ENCODE peak calls at places on chromosomes 2 and 18, in five cellular contexts. One of them, this sample, is unnamed.
A peak's percentile ranks its signal among the peaks of the same experiment; 100 is the strongest.

GRCh38 chr2:113178891-113179290 is 5.1 kb downstream of the PSD4 start:
- DNase-seq in K562: no peak
- DNase-seq in IMR-90: no peak
- DNase-seq in spleen: peak; percentile 47
- DNase-seq in ovary: no peak
- DNase-seq in this sample: no peak

GRCh38 chr2:173064231-173064805 is 11.3 kb upstream of the MAP3K20 start:
- DNase-seq in K562: no peak
- DNase-seq in IMR-90: peak; percentile 66
- DNase-seq in spleen: no peak
- DNase-seq in ovary: no peak
- DNase-seq in this sample: no peak

GRCh38 chr2:8142456-8142855 is 539.4 kb upstream of the ID2 start:
- DNase-seq in K562: no peak
- DNase-seq in IMR-90: no peak
- DNase-seq in spleen: no peak
- DNase-seq in ovary: no peak
- DNase-seq in this sample: no peak

GRCh38 chr18:7038330-7038846 is 79.2 kb downstream of the LAMA1 start:
- DNase-seq in K562: peak; percentile 60
- DNase-seq in IMR-90: peak; percentile 99
- DNase-seq in spleen: no peak
- DNase-seq in ovary: peak; percentile 91
- DNase-seq in this sample: peak; percentile 91

GRCh38 chr2:1606421-1607235 is 137.7 kb downstream of the PXDN start:
- DNase-seq in K562: no peak
- DNase-seq in IMR-90: peak; percentile 68
- DNase-seq in spleen: no peak
- DNase-seq in ovary: no peak
- DNase-seq in this sample: no peak

GRCh38 chr18:69617888-69618287 is 217.2 kb downstream of the DOK6 start:
- DNase-seq in K562: no peak
- DNase-seq in IMR-90: peak; percentile 80
- DNase-seq in spleen: no peak
- DNase-seq in ovary: no peak
- DNase-seq in this sample: peak; percentile 24

GRCh38 chr18:50816767-50817166 is 3.0 kb downstream of the MRO start:
- DNase-seq in K562: no peak
- DNase-seq in IMR-90: no peak
- DNase-seq in spleen: no peak
- DNase-seq in ovary: no peak
- DNase-seq in this sample: peak; percentile 87

GRCh38 chr2:239329284-239329971 is 71.4 kb downstream of the HDAC4 start:
- DNase-seq in K562: no peak
- DNase-seq in IMR-90: peak; percentile 41
- DNase-seq in spleen: no peak
- DNase-seq in ovary: peak; percentile 60
- DNase-seq in this sample: peak; percentile 50

GRCh38 chr2:25419678-25420242 is 78.0 kb upstream of the DNMT3A start:
- DNase-seq in K562: no peak
- DNase-seq in IMR-90: no peak
- DNase-seq in spleen: no peak
- DNase-seq in ovary: no peak
- DNase-seq in this sample: no peak

GRCh38 chr2:102932521-102932920 is 170.7 kb downstream of the TMEM182 start:
- DNase-seq in K562: no peak
- DNase-seq in IMR-90: no peak
- DNase-seq in spleen: no peak
- DNase-seq in ovary: no peak
- DNase-seq in this sample: peak; percentile 60

GRCh38 chr2:73972846-73973245 is 11.9 kb upstream of the TET3 start:
- DNase-seq in K562: no peak
- DNase-seq in IMR-90: no peak
- DNase-seq in spleen: no peak
- DNase-seq in ovary: no peak
- DNase-seq in this sample: no peak

GRCh38 chr2:20576598-20577115 is 74.2 kb downstream of the HS1BP3 start:
- DNase-seq in K562: no peak
- DNase-seq in IMR-90: no peak
- DNase-seq in spleen: no peak
- DNase-seq in ovary: no peak
- DNase-seq in this sample: no peak

GRCh38 chr18:43876286-43877082 is 599.2 kb upstream of the SYT4 start:
- DNase-seq in K562: no peak
- DNase-seq in IMR-90: no peak
- DNase-seq in spleen: no peak
- DNase-seq in ovary: no peak
- DNase-seq in this sample: no peak

GRCh38 chr2:124973396-124973795 is 948.3 kb downstream of the CNTNAP5 start:
- DNase-seq in K562: no peak
- DNase-seq in IMR-90: no peak
- DNase-seq in spleen: no peak
- DNase-seq in ovary: no peak
- DNase-seq in this sample: no peak

GRCh38 chr2:71557321-71557720 is 104.0 kb downstream of the DYSF start:
- DNase-seq in K562: no peak
- DNase-seq in IMR-90: no peak
- DNase-seq in spleen: peak; percentile 56
- DNase-seq in ovary: no peak
- DNase-seq in this sample: no peak

GRCh38 chr2:67240507-67240906 is 156.6 kb upstream of the ETAA1 start:
- DNase-seq in K562: peak; percentile 22
- DNase-seq in IMR-90: peak; percentile 53
- DNase-seq in spleen: no peak
- DNase-seq in ovary: no peak
- DNase-seq in this sample: no peak

GRCh38 chr18:23291456-23292205 is 156.3 kb downstream of the CABLES1 start:
- DNase-seq in K562: no peak
- DNase-seq in IMR-90: peak; percentile 74
- DNase-seq in spleen: no peak
- DNase-seq in ovary: no peak
- DNase-seq in this sample: peak; percentile 93

GRCh38 chr2:207511851-207512250 is 17.9 kb upstream of the CREB1 start:
- DNase-seq in K562: no peak
- DNase-seq in IMR-90: no peak
- DNase-seq in spleen: no peak
- DNase-seq in ovary: no peak
- DNase-seq in this sample: no peak

GRCh38 chr2:75518638-75519465 is 41.9 kb downstream of the EVA1A start:
- DNase-seq in K562: no peak
- DNase-seq in IMR-90: peak; percentile 35
- DNase-seq in spleen: no peak
- DNase-seq in ovary: no peak
- DNase-seq in this sample: no peak

GRCh38 chr18:35191252-35192025 is 49.4 kb upstream of the ZNF397 start:
- DNase-seq in K562: no peak
- DNase-seq in IMR-90: no peak
- DNase-seq in spleen: no peak
- DNase-seq in ovary: no peak
- DNase-seq in this sample: no peak

GRCh38 chr2:70557171-70557838 is 3.7 kb upstream of the TGFA start:
- DNase-seq in K562: no peak
- DNase-seq in IMR-90: no peak
- DNase-seq in spleen: no peak
- DNase-seq in ovary: no peak
- DNase-seq in this sample: peak; percentile 54

GRCh38 chr18:40874233-40874632 is 1080.8 kb upstream of the PIK3C3 start:
- DNase-seq in K562: no peak
- DNase-seq in IMR-90: peak; percentile 67
- DNase-seq in spleen: no peak
- DNase-seq in ovary: no peak
- DNase-seq in this sample: no peak

DNA sequence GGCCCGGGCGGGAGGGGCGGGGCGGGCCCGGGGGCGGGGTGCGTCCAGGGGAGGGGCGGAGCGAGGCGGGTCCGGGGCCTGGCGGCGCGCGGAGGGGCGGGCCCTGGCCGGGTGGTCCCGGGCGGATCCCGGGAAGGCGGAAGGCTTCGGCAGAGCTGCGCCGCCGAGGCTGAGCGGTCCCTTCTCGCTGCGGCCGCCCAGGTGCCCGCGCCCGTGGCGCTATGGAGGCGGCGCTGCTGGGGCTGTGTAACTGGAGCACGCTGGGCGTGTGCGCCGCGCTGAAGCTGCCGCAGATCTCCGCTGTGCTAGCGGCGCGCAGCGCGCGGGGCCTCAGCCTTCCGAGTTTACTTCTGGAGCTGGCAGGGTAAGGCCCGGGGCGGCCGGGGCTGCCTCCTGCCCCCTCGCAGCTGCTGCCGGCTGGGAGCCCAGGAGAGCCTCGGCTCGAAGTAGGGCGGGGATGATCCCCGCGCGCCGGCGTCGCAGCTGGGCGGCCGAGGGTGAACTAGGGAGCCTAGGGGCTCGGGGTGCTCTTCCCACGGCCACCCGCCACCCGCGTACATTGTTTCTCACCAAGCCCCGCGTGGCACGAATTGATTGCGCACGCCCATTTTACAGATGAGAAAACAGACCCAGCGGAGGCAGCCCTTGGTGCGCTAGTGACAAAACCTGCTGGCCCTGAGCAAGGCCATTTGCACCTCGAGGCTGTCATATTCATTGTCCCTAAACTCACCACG is at the start of gene SLC66A3:
- DNase-seq in K562: no peak
- DNase-seq in IMR-90: peak; percentile 87
- DNase-seq in spleen: peak; percentile 97
- DNase-seq in ovary: no peak
- DNase-seq in this sample: peak; percentile 87
- TF ChIP-seq POLR2A in K562: peak; percentile 61
- TF ChIP-seq POLR2A in IMR-90: peak; percentile 44
- TF ChIP-seq POLR2A in spleen: peak; percentile 92
- TF ChIP-seq POLR2A in ovary: peak; percentile 45
- TF ChIP-seq POLR2A in this sample: peak; percentile 65

DNA sequence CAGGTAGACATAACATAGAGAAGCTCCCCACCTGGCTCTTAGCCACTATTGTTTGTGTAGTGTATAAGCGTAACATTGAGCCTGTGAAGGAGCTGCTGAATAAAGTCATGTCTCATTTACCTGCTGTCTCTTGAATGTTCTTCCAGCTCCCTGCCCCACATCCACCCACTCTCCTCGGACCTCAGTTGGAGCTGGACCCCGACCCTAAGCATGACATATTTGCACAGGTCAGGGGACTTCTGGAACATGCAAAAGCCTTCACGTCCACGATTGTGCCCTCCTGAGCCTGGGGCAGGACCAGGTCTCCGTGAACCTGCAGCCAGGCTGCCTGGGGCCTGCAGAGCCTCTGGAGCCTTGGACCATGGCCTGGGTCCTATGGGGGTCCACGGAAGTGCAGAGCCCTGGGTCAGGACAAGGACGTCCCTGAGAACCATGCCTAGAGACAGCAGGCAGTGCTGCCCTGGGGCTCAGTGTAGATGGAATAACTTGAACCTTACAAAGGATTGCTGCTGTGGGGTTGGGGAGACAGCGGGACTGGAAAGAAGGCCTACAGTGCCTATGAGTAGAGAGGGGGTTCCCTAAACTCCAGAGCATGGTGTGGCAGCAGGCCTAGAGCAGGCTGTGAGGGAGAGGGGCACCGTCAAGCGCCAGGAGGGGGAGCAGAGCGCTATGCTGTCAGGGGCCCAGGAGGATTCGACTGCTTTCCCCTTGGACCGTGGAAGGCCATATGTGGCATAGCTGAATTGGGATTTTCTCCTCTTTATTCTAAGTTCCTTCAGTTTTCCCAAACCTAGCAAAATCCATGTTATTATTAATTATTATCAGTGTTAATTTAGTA is 99.9 kb upstream of the ZNF236 start:
- DNase-seq in K562: no peak
- DNase-seq in IMR-90: no peak
- DNase-seq in spleen: no peak
- DNase-seq in ovary: no peak
- DNase-seq in this sample: no peak
- H3K27ac ChIP-seq in K562: no peak overlapping the region
- H3K27ac ChIP-seq in IMR-90: no peak overlapping the region
- H3K27ac ChIP-seq in spleen: no peak overlapping the region
- H3K27ac ChIP-seq in ovary: no peak overlapping the region
- H3K27ac ChIP-seq in this sample: no peak overlapping the region

GRCh38 chr2:28915939-28916338 is 21.5 kb downstream of the WDR43 start:
- DNase-seq in K562: no peak
- DNase-seq in IMR-90: no peak
- DNase-seq in spleen: no peak
- DNase-seq in ovary: no peak
- DNase-seq in this sample: no peak
- H3K4me3 ChIP-seq in K562: no peak overlapping the region
- H3K4me3 ChIP-seq in IMR-90: no peak overlapping the region
- H3K4me3 ChIP-seq in spleen: no peak overlapping the region
- H3K4me3 ChIP-seq in ovary: no peak overlapping the region
- H3K4me3 ChIP-seq in this sample: no peak overlapping the region

GRCh38 chr2:235512699-235513053 is 18.8 kb downstream of the AGAP1 start:
- DNase-seq in K562: no peak
- DNase-seq in IMR-90: no peak
- DNase-seq in spleen: peak; percentile 34
- DNase-seq in ovary: no peak
- DNase-seq in this sample: no peak
- TF ChIP-seq POLR2A in K562: no peak
- TF ChIP-seq POLR2A in IMR-90: no peak
- TF ChIP-seq POLR2A in spleen: no peak
- TF ChIP-seq POLR2A in ovary: no peak
- TF ChIP-seq POLR2A in this sample: no peak

GRCh38 chr2:105782646-105783045 is 37.9 kb downstream of the NCK2 start:
- DNase-seq in K562: no peak
- DNase-seq in IMR-90: no peak
- DNase-seq in spleen: no peak
- DNase-seq in ovary: no peak
- DNase-seq in this sample: peak; percentile 70
- H3K27ac ChIP-seq in K562: no peak overlapping the region
- H3K27ac ChIP-seq in IMR-90: no peak overlapping the region
- H3K27ac ChIP-seq in spleen: peak overlapping the region; percentile 1
- H3K27ac ChIP-seq in ovary: no peak overlapping the region
- H3K27ac ChIP-seq in this sample: no peak overlapping the region

GRCh38 chr2:30192327-30192726 is 39.0 kb upstream of the LBH start:
- DNase-seq in K562: no peak
- DNase-seq in IMR-90: no peak
- DNase-seq in spleen: no peak
- DNase-seq in ovary: no peak
- DNase-seq in this sample: no peak

GRCh38 chr2:30191831-30192271 is 39.5 kb upstream of the LBH start:
- DNase-seq in K562: peak; percentile 91
- DNase-seq in IMR-90: no peak
- DNase-seq in spleen: no peak
- DNase-seq in ovary: no peak
- DNase-seq in this sample: no peak

GRCh38 chr2:30191107-30191506 is 40.2 kb upstream of the LBH start:
- DNase-seq in K562: no peak
- DNase-seq in IMR-90: no peak
- DNase-seq in spleen: no peak
- DNase-seq in ovary: no peak
- DNase-seq in this sample: peak; percentile 23

GRCh38 chr2:30188292-30188691 is 41.5 kb downstream of the YPEL5 start:
- DNase-seq in K562: no peak
- DNase-seq in IMR-90: no peak
- DNase-seq in spleen: no peak
- DNase-seq in ovary: no peak
- DNase-seq in this sample: no peak

GRCh38 chr2:30190637-30191036 is 40.7 kb upstream of the LBH start:
- DNase-seq in K562: no peak
- DNase-seq in IMR-90: no peak
- DNase-seq in spleen: no peak
- DNase-seq in ovary: no peak
- DNase-seq in this sample: no peak
- H3K4me3 ChIP-seq in K562: no peak overlapping the region
- H3K4me3 ChIP-seq in IMR-90: no peak overlapping the region
- H3K4me3 ChIP-seq in spleen: no peak overlapping the region
- H3K4me3 ChIP-seq in ovary: no peak overlapping the region
- H3K4me3 ChIP-seq in this sample: no peak overlapping the region